ENCODE peak calls at places on chromosomes 12 and 14, in eight cellular contexts. D, Z, L, C, M, E, Q and A are unnamed samples.
A peak's percentile ranks its signal among the peaks of the same experiment; 100 is the strongest.

GRCh38 chr12:116164976-116165425 is 112.5 kb downstream of the MED13L start:
- DNase-seq in C (no peak), Z (no peak), L (no peak), Q (no peak), D (no peak), E (peak; percentile 47), M (no peak), A (no peak)

GRCh38 chr14:42994001-42994736 is 1387.5 kb downstream of the LRFN5 start:
- DNase-seq in M (no peak), Z (no peak), E (peak; percentile 88), D (no peak), Q (peak; percentile 4), C (no peak), L (no peak), A (no peak)

GRCh38 chr14:77204457-77204796 is 22.8 kb downstream of the TMEM63C start:
- DNase-seq in Q (peak; percentile 57), Z (no peak), E (no peak), L (peak; percentile 26), M (no peak), C (no peak), D (no peak), A (no peak)

GRCh38 chr12:107779077-107779840 is 4.8 kb downstream of the ASCL4 start:
- DNase-seq in L (no peak), C (no peak), Z (no peak), M (peak; percentile 17), D (no peak), Q (no peak), E (no peak), A (no peak)

GRCh38 chr12:39816671-39817185 is 197.1 kb upstream of the ABCD2 start:
- DNase-seq in M (no peak), L (no peak), Q (no peak), D (no peak), E (no peak), C (no peak), Z (no peak), A (no peak)

GRCh38 chr14:102769049-102769327 is 8.3 kb upstream of the TRAF3 start:
- DNase-seq in D (no peak), E (no peak), Z (no peak), M (no peak), Q (no peak), L (no peak), C (no peak), A (no peak)

GRCh38 chr14:21071225-21072041 is 1.3 kb downstream of the ARHGEF40 start:
- DNase-seq in D (peak; percentile 91), C (peak; percentile 73), M (peak; percentile 73), L (peak; percentile 97), Z (no peak), Q (peak; percentile 96), E (peak; percentile 92), A (peak; percentile 88)

GRCh38 chr12:69834147-69834546 is 9.1 kb downstream of the MYRFL start:
- DNase-seq in Z (no peak), E (no peak), L (no peak), Q (peak; percentile 34), M (no peak), D (no peak), C (no peak), A (no peak)